ENCODE peak calls at places on chromosomes 12 and 14, in four cellular contexts. One of them, this sample, is unnamed.

GRCh38 chr12:84805474-84805858 is 107.1 kb downstream of the SLC6A15 start:
- DNase-seq in CD4-positive, alpha-beta T cell: no peak
- DNase-seq in AG04450: no peak
- DNase-seq in transverse colon: no peak
- DNase-seq in this sample: no peak

GRCh38 chr14:92584856-92585255 is 71.3 kb downstream of the RIN3 start:
- DNase-seq in CD4-positive, alpha-beta T cell: no peak
- DNase-seq in AG04450: no peak
- DNase-seq in transverse colon: no peak
- DNase-seq in this sample: no peak

GRCh38 chr14:68784995-68785816 is 7.7 kb downstream of the ZFP36L1 start:
- DNase-seq in AG04450: no peak
- DNase-seq in transverse colon: no peak
- DNase-seq in CD4-positive, alpha-beta T cell: no peak
- DNase-seq in this sample: no peak

GRCh38 chr12:49230176-49230575 is 34.7 kb upstream of the TUBA1C start:
- DNase-seq in AG04450: no peak
- DNase-seq in transverse colon: no peak
- DNase-seq in CD4-positive, alpha-beta T cell: no peak
- DNase-seq in this sample: no peak

GRCh38 chr12:3199551-3200031 is 122.4 kb downstream of the TSPAN9 start:
- DNase-seq in AG04450: no peak
- DNase-seq in transverse colon: no peak
- DNase-seq in CD4-positive, alpha-beta T cell: no peak
- DNase-seq in this sample: no peak

GRCh38 chr14:51576112-51576420 is 75.6 kb upstream of the FRMD6 start:
- DNase-seq in AG04450: no peak
- DNase-seq in CD4-positive, alpha-beta T cell: no peak
- DNase-seq in transverse colon: no peak
- DNase-seq in this sample: no peak

GRCh38 chr14:100652739-100653138 is 65.5 kb upstream of the BEGAIN start:
- DNase-seq in AG04450: no peak
- DNase-seq in transverse colon: no peak
- DNase-seq in CD4-positive, alpha-beta T cell: no peak
- DNase-seq in this sample: no peak

GRCh38 chr14:73625686-73626085 is 13.4 kb downstream of the ACOT6 start:
- DNase-seq in CD4-positive, alpha-beta T cell: no peak
- DNase-seq in transverse colon: no peak
- DNase-seq in AG04450: no peak
- DNase-seq in this sample: no peak

GRCh38 chr14:28294834-28295440 is 471.6 kb upstream of the FOXG1 start:
- DNase-seq in AG04450: no peak
- DNase-seq in CD4-positive, alpha-beta T cell: no peak
- DNase-seq in transverse colon: no peak
- DNase-seq in this sample: no peak

GRCh38 chr12:11961686-11962085 is 109.1 kb upstream of the BCL2L14 start:
- DNase-seq in AG04450: no peak
- DNase-seq in transverse colon: no peak
- DNase-seq in CD4-positive, alpha-beta T cell: no peak
- DNase-seq in this sample: no peak

GRCh38 chr14:64220466-64220865 is 73.7 kb downstream of the ESR2 start:
- DNase-seq in CD4-positive, alpha-beta T cell: no peak
- DNase-seq in transverse colon: no peak
- DNase-seq in AG04450: no peak
- DNase-seq in this sample: no peak

GRCh38 chr12:110183386-110183785 is 59.2 kb downstream of the IFT81 start:
- DNase-seq in transverse colon: no peak
- DNase-seq in CD4-positive, alpha-beta T cell: no peak
- DNase-seq in AG04450: no peak
- DNase-seq in this sample: no peak

GRCh38 chr12:53754633-53755261 is 3.0 kb upstream of the CISTR start:
- DNase-seq in AG04450: no peak
- DNase-seq in transverse colon: no peak
- DNase-seq in CD4-positive, alpha-beta T cell: no peak
- DNase-seq in this sample: no peak

GRCh38 chr12:93390025-93390424 is 12.3 kb downstream of the NUDT4 start:
- DNase-seq in CD4-positive, alpha-beta T cell: no peak
- DNase-seq in AG04450: no peak
- DNase-seq in transverse colon: no peak
- DNase-seq in this sample: no peak

GRCh38 chr12:93387780-93388179 is 10.1 kb downstream of the NUDT4 start:
- DNase-seq in CD4-positive, alpha-beta T cell: no peak
- DNase-seq in transverse colon: no peak
- DNase-seq in AG04450: no peak
- DNase-seq in this sample: no peak

DNA sequence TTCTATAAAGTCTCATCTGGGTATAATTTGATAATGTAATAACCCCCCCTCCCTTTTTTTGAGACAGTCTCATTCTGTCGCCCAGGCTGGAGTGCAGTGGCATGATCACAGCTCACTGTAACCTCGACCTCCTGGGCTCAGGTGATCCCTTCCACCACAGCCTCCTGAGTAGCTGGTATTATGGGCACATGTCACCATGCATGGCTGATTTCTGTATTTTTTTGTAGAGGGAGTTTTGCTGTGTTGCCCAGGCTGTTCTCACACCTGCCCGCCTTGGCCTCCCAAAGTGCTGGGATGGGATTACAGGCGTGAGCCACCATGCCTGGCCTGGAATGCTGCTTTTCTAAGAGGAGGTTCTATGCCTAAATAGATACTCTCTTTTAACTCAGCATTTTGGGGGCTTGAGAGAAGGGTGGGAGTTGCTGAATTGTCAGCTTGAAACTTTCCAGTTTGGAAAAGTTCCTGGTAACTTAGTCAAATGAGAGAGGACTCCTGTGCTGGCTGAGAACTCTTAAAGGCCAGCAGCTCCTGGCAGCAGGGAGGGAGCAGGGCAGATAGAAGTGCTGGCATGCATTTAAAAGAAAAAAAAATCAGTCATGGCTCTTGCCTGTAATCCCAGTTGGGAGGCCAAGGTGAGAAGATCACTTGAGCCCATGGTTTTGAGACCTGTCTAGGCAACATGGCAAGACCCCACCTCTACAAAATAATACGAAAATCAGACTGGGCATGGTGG is 13.0 kb downstream of the NUDT4 start:
- DNase-seq in AG04450: no peak
- DNase-seq in CD4-positive, alpha-beta T cell: no peak
- DNase-seq in transverse colon: no peak
- DNase-seq in this sample: no peak
- H3K27ac ChIP-seq in AG04450: no peak
- H3K27ac ChIP-seq in CD4-positive, alpha-beta T cell: no peak
- H3K27ac ChIP-seq in transverse colon: no peak
- H3K27ac ChIP-seq in this sample: peak

DNA sequence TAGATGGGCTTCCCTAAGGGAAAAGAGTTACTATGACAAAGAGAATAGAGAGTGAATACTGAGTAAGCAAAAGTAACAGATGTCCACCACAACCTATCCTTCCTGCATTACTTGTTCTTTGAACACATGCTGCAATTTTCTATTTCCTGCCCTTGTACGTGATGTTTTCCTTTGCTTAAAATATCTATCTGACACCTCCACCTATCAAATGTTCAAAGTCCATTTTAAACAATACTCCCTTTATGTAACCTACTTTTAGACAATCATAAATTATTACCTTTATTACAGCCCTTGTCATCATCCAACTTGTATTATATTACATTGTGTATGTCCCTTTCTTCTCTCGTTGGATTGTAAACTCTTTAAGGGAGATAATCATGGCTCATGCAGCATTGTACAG is 147.2 kb upstream of the DYRK2 start:
- DNase-seq in AG04450: no peak
- DNase-seq in CD4-positive, alpha-beta T cell: no peak
- DNase-seq in transverse colon: no peak
- DNase-seq in this sample: no peak
- H3K27ac ChIP-seq in AG04450: no peak
- H3K27ac ChIP-seq in CD4-positive, alpha-beta T cell: no peak
- H3K27ac ChIP-seq in transverse colon: peak
- H3K27ac ChIP-seq in this sample: no peak

GRCh38 chr12:119682635-119683340 is 14.9 kb downstream of the PRKAB1 start:
- DNase-seq in AG04450: no peak
- DNase-seq in transverse colon: no peak
- DNase-seq in CD4-positive, alpha-beta T cell: no peak
- DNase-seq in this sample: no peak

GRCh38 chr12:119683816-119684215 is 15.9 kb downstream of the PRKAB1 start:
- DNase-seq in CD4-positive, alpha-beta T cell: no peak
- DNase-seq in transverse colon: no peak
- DNase-seq in AG04450: no peak
- DNase-seq in this sample: no peak

GRCh38 chr12:119681139-119681538 is 13.2 kb downstream of the PRKAB1 start:
- DNase-seq in AG04450: no peak
- DNase-seq in CD4-positive, alpha-beta T cell: no peak
- DNase-seq in transverse colon: peak
- DNase-seq in this sample: no peak

GRCh38 chr12:119683413-119683812 is 15.5 kb downstream of the PRKAB1 start:
- DNase-seq in transverse colon: no peak
- DNase-seq in AG04450: no peak
- DNase-seq in CD4-positive, alpha-beta T cell: no peak
- DNase-seq in this sample: no peak

GRCh38 chr12:119681953-119682352 is 14.0 kb downstream of the PRKAB1 start:
- DNase-seq in AG04450: no peak
- DNase-seq in transverse colon: no peak
- DNase-seq in CD4-positive, alpha-beta T cell: no peak
- DNase-seq in this sample: no peak
- H3K27ac ChIP-seq in AG04450: no peak
- H3K27ac ChIP-seq in transverse colon: peak
- H3K27ac ChIP-seq in CD4-positive, alpha-beta T cell: no peak
- H3K27ac ChIP-seq in this sample: no peak

GRCh38 chr14:102898298-102898697 is 24.2 kb upstream of the AMN start:
- DNase-seq in AG04450: no peak
- DNase-seq in transverse colon: no peak
- DNase-seq in CD4-positive, alpha-beta T cell: no peak
- DNase-seq in this sample: no peak
- H3K27ac ChIP-seq in AG04450: no peak
- H3K27ac ChIP-seq in transverse colon: no peak
- H3K27ac ChIP-seq in CD4-positive, alpha-beta T cell: no peak
- H3K27ac ChIP-seq in this sample: no peak

DNA sequence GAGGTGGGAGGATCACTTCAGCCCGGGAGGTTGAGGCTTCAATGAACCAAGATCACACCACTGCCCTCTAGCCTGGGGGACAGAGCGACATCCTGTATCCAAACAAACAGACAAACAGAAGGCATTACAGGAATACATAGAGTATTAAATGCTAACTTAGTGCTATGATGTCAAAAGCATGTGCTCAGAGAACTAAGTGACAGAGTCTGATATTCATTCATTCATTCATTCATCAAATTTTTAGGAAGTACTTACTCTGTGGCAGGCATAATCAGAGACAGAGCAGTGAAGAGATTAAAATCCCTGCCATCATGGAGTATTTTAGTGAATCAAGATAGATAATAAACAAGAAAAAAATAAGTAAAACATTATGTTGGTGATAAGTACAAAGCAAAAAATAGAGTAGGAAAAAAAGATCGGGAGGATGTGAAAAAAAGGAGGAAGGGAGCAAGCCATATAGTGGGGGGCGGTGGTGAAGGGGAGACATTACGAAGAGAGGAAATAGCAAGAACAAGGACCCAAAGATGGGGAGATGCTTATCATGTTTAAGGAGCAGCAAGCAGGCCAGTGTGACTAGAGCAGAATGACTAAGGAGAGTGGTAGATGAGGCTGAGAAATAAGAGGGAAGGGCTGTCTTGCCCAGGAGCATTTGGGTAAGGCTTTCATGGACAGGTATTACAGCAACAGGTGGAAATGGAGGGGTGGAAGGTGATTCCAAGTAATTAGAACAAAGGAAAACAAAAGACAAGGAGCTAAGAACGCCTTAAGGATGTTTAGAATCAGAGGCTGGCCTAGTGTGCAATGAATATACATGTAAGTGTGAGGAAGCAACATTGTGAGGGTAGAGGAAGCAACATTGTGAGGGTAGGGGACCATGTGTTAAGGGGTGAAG is 2.8 kb downstream of the MAP4K5 start:
- DNase-seq in AG04450: no peak
- DNase-seq in transverse colon: no peak
- DNase-seq in CD4-positive, alpha-beta T cell: no peak
- DNase-seq in this sample: no peak
- H3K27ac ChIP-seq in AG04450: peak
- H3K27ac ChIP-seq in transverse colon: no peak
- H3K27ac ChIP-seq in CD4-positive, alpha-beta T cell: no peak
- H3K27ac ChIP-seq in this sample: no peak

GRCh38 chr14:24367506-24368214 is at the start of gene NFATC4:
- DNase-seq in CD4-positive, alpha-beta T cell: no peak
- DNase-seq in AG04450: peak
- DNase-seq in transverse colon: peak
- DNase-seq in this sample: peak

GRCh38 chr14:24369907-24370687 is 2.1 kb downstream of the NFATC4 start:
- DNase-seq in transverse colon: no peak
- DNase-seq in AG04450: no peak
- DNase-seq in CD4-positive, alpha-beta T cell: no peak
- DNase-seq in this sample: no peak

GRCh38 chr14:24368215-24368561 is 204 bp downstream of the NFATC4 start:
- DNase-seq in transverse colon: no peak
- DNase-seq in AG04450: no peak
- DNase-seq in CD4-positive, alpha-beta T cell: no peak
- DNase-seq in this sample: no peak

GRCh38 chr14:24369463-24369862 is 1.5 kb downstream of the NFATC4 start:
- DNase-seq in AG04450: no peak
- DNase-seq in CD4-positive, alpha-beta T cell: no peak
- DNase-seq in transverse colon: peak
- DNase-seq in this sample: no peak

GRCh38 chr14:24368562-24369252 is 723 bp downstream of the NFATC4 start:
- DNase-seq in AG04450: no peak
- DNase-seq in transverse colon: peak
- DNase-seq in CD4-positive, alpha-beta T cell: peak
- DNase-seq in this sample: no peak
- H3K27ac ChIP-seq in AG04450: peak
- H3K27ac ChIP-seq in transverse colon: peak
- H3K27ac ChIP-seq in CD4-positive, alpha-beta T cell: no peak
- H3K27ac ChIP-seq in this sample: peak

This sample was measured in prostate gland.